ENCODE peak calls at places on chromosomes 3 and 15, in seven cellular contexts. One of them, this sample, is unnamed.

GRCh38 chr3:3038201-3038991 is 71.8 kb downstream of the IL5RA start:
- ATAC-seq in heart right ventricle: peak
- ATAC-seq in A549: peak
- ATAC-seq in left ventricle myocardium superior: no peak
- ATAC-seq in activated naive CD8-positive, alpha-beta T cell treated with anti-CD3 and anti-CD28 coated beads, Interleukin-2, amount 50 U/mL, for 24 hours: no peak
- ATAC-seq in activated CD8-positive, alpha-beta memory T cell treated with anti-CD3 and anti-CD28 coated beads, Interleukin-2, amount 10 ng/mL, durations not matched to agents 7 days and 5 days: no peak
- ATAC-seq in omental fat pad: peak
- ATAC-seq in this sample: peak

GRCh38 chr3:152278674-152279427 is 10.1 kb downstream of the MBNL1 start:
- ATAC-seq in activated naive CD8-positive, alpha-beta T cell treated with anti-CD3 and anti-CD28 coated beads, Interleukin-2, amount 50 U/mL, for 24 hours: peak
- ATAC-seq in left ventricle myocardium superior: peak
- ATAC-seq in heart right ventricle: no peak
- ATAC-seq in omental fat pad: no peak
- ATAC-seq in A549: no peak
- ATAC-seq in activated CD8-positive, alpha-beta memory T cell treated with anti-CD3 and anti-CD28 coated beads, Interleukin-2, amount 10 ng/mL, durations not matched to agents 7 days and 5 days: peak
- ATAC-seq in this sample: no peak

GRCh38 chr3:53978386-53978785 is 86.7 kb upstream of the SELENOK start:
- ATAC-seq in heart right ventricle: no peak
- ATAC-seq in left ventricle myocardium superior: no peak
- ATAC-seq in activated CD8-positive, alpha-beta memory T cell treated with anti-CD3 and anti-CD28 coated beads, Interleukin-2, amount 10 ng/mL, durations not matched to agents 7 days and 5 days: no peak
- ATAC-seq in A549: no peak
- ATAC-seq in omental fat pad: no peak
- ATAC-seq in activated naive CD8-positive, alpha-beta T cell treated with anti-CD3 and anti-CD28 coated beads, Interleukin-2, amount 50 U/mL, for 24 hours: no peak
- ATAC-seq in this sample: no peak

GRCh38 chr15:85593809-85594441 is 200.8 kb downstream of the KLHL25 start:
- ATAC-seq in activated CD8-positive, alpha-beta memory T cell treated with anti-CD3 and anti-CD28 coated beads, Interleukin-2, amount 10 ng/mL, durations not matched to agents 7 days and 5 days: no peak
- ATAC-seq in heart right ventricle: no peak
- ATAC-seq in activated naive CD8-positive, alpha-beta T cell treated with anti-CD3 and anti-CD28 coated beads, Interleukin-2, amount 50 U/mL, for 24 hours: no peak
- ATAC-seq in A549: no peak
- ATAC-seq in left ventricle myocardium superior: no peak
- ATAC-seq in omental fat pad: no peak
- ATAC-seq in this sample: no peak

GRCh38 chr3:81513591-81513990 is 247.9 kb downstream of the GBE1 start:
- ATAC-seq in A549: no peak
- ATAC-seq in heart right ventricle: peak
- ATAC-seq in activated CD8-positive, alpha-beta memory T cell treated with anti-CD3 and anti-CD28 coated beads, Interleukin-2, amount 10 ng/mL, durations not matched to agents 7 days and 5 days: no peak
- ATAC-seq in omental fat pad: no peak
- ATAC-seq in left ventricle myocardium superior: peak
- ATAC-seq in activated naive CD8-positive, alpha-beta T cell treated with anti-CD3 and anti-CD28 coated beads, Interleukin-2, amount 50 U/mL, for 24 hours: no peak
- ATAC-seq in this sample: no peak

GRCh38 chr3:172913911-172914730 is 163.6 kb downstream of the ECT2 start:
- ATAC-seq in heart right ventricle: no peak
- ATAC-seq in activated CD8-positive, alpha-beta memory T cell treated with anti-CD3 and anti-CD28 coated beads, Interleukin-2, amount 10 ng/mL, durations not matched to agents 7 days and 5 days: no peak
- ATAC-seq in omental fat pad: no peak
- ATAC-seq in left ventricle myocardium superior: no peak
- ATAC-seq in A549: no peak
- ATAC-seq in activated naive CD8-positive, alpha-beta T cell treated with anti-CD3 and anti-CD28 coated beads, Interleukin-2, amount 50 U/mL, for 24 hours: no peak
- ATAC-seq in this sample: no peak

GRCh38 chr3:128763967-128764366 is 38.0 kb downstream of the RAB7A start:
- ATAC-seq in omental fat pad: no peak
- ATAC-seq in left ventricle myocardium superior: peak
- ATAC-seq in activated CD8-positive, alpha-beta memory T cell treated with anti-CD3 and anti-CD28 coated beads, Interleukin-2, amount 10 ng/mL, durations not matched to agents 7 days and 5 days: peak
- ATAC-seq in A549: no peak
- ATAC-seq in heart right ventricle: peak
- ATAC-seq in activated naive CD8-positive, alpha-beta T cell treated with anti-CD3 and anti-CD28 coated beads, Interleukin-2, amount 50 U/mL, for 24 hours: peak
- ATAC-seq in this sample: no peak

GRCh38 chr15:59609730-59610712 is 1.6 kb upstream of the GCNT3 start:
- ATAC-seq in left ventricle myocardium superior: no peak
- ATAC-seq in omental fat pad: no peak
- ATAC-seq in activated naive CD8-positive, alpha-beta T cell treated with anti-CD3 and anti-CD28 coated beads, Interleukin-2, amount 50 U/mL, for 24 hours: no peak
- ATAC-seq in A549: no peak
- ATAC-seq in activated CD8-positive, alpha-beta memory T cell treated with anti-CD3 and anti-CD28 coated beads, Interleukin-2, amount 10 ng/mL, durations not matched to agents 7 days and 5 days: no peak
- ATAC-seq in heart right ventricle: no peak
- ATAC-seq in this sample: no peak

GRCh38 chr3:11624161-11624560 is 19.6 kb downstream of the VGLL4 start:
- ATAC-seq in activated naive CD8-positive, alpha-beta T cell treated with anti-CD3 and anti-CD28 coated beads, Interleukin-2, amount 50 U/mL, for 24 hours: peak
- ATAC-seq in omental fat pad: no peak
- ATAC-seq in left ventricle myocardium superior: no peak
- ATAC-seq in A549: no peak
- ATAC-seq in activated CD8-positive, alpha-beta memory T cell treated with anti-CD3 and anti-CD28 coated beads, Interleukin-2, amount 10 ng/mL, durations not matched to agents 7 days and 5 days: peak
- ATAC-seq in heart right ventricle: peak
- ATAC-seq in this sample: no peak

GRCh38 chr15:97652700-97653167 is 307.8 kb upstream of the ARRDC4 start:
- ATAC-seq in omental fat pad: no peak
- ATAC-seq in activated naive CD8-positive, alpha-beta T cell treated with anti-CD3 and anti-CD28 coated beads, Interleukin-2, amount 50 U/mL, for 24 hours: no peak
- ATAC-seq in A549: no peak
- ATAC-seq in heart right ventricle: peak
- ATAC-seq in activated CD8-positive, alpha-beta memory T cell treated with anti-CD3 and anti-CD28 coated beads, Interleukin-2, amount 10 ng/mL, durations not matched to agents 7 days and 5 days: no peak
- ATAC-seq in left ventricle myocardium superior: peak
- ATAC-seq in this sample: no peak